ENCODE peak calls at places on chromosomes 12 and 14, in ten cellular contexts. C is progenitor cell of endocrine pancreas; Z is adrenal gland; D is HFFc6; X is astrocyte of the cerebellum; V is cardiac fibroblast; W is CD4-positive, alpha-beta T cell; K is brain microvascular endothelial cell; O is H1; L is Caco-2. E is an unnamed sample.

GRCh38 chr14:56116128-56116900 is 1.9 kb upstream of the PELI2 start:
- DNase-seq in C (no peak), Z (no peak), D (no peak), X (no peak), V (no peak), W (peak; percentile 14), K (no peak), O (no peak), L (no peak), E (no peak)

GRCh38 chr12:101327054-101327453 is 47.1 kb downstream of the UTP20 start:
- DNase-seq in C (no peak), Z (no peak), D (no peak), X (no peak), V (no peak), W (no peak), K (no peak), O (no peak), L (no peak), E (no peak)

GRCh38 chr14:68075382-68076029 is 255.9 kb downstream of the RAD51B start:
- DNase-seq in C (no peak), Z (no peak), D (no peak), X (no peak), V (no peak), W (no peak), K (no peak), O (no peak), L (no peak), E (no peak)

GRCh38 chr14:52339262-52339661 is 25.1 kb downstream of the PTGER2 start:
- DNase-seq in C (no peak), Z (no peak), D (no peak), X (no peak), V (no peak), W (no peak), K (no peak), O (no peak), L (no peak), E (no peak)

GRCh38 chr12:77882709-77883108 is 52.0 kb downstream of the NAV3 start:
- DNase-seq in C (no peak), Z (no peak), D (no peak), X (no peak), V (no peak), W (no peak), K (no peak), O (no peak), L (no peak), E (no peak)

GRCh38 chr14:91250912-91251311 is 6.4 kb upstream of the GPR68 start:
- DNase-seq in C (no peak), Z (no peak), D (no peak), X (no peak), V (no peak), W (no peak), K (no peak), O (no peak), L (no peak), E (no peak)

GRCh38 chr12:54603173-54603814 is 14.8 kb upstream of the PPP1R1A start:
- DNase-seq in C (peak; percentile 43), Z (peak; percentile 52), D (peak; percentile 65), X (peak; percentile 41), V (peak; percentile 79), W (peak; percentile 60), K (peak; percentile 68), O (peak; percentile 72), L (no peak), E (peak; percentile 68)

GRCh38 chr12:46516933-46517578 is 144.5 kb upstream of the SLC38A2 start:
- DNase-seq in C (no peak), Z (no peak), D (no peak), X (no peak), V (no peak), W (no peak), K (no peak), O (no peak), L (no peak), E (no peak)

GRCh38 chr14:97655169-97655948 is 858.2 kb downstream of the VRK1 start:
- DNase-seq in C (no peak), Z (no peak), D (no peak), X (no peak), V (no peak), W (no peak), K (no peak), O (no peak), L (no peak), E (no peak)

GRCh38 chr12:78229491-78230209 is 399.0 kb downstream of the NAV3 start:
- DNase-seq in C (no peak), Z (peak; percentile 38), D (peak; percentile 55), X (no peak), V (peak; percentile 46), W (no peak), K (peak; percentile 58), O (peak; percentile 69), L (peak; percentile 59), E (peak; percentile 64)

GRCh38 chr14:68820999-68821683 is 28.3 kb upstream of the ZFP36L1 start:
- DNase-seq in C (no peak), Z (no peak), D (no peak), X (no peak), V (no peak), W (no peak), K (no peak), O (no peak), L (no peak), E (no peak)

GRCh38 chr14:36649872-36650650 is 11.6 kb upstream of the PAX9 start:
- DNase-seq in C (no peak), Z (no peak), D (no peak), X (no peak), V (no peak), W (no peak), K (no peak), O (no peak), L (no peak), E (no peak)

GRCh38 chr12:68317047-68317667 is 15.0 kb downstream of the MDM1 start:
- DNase-seq in C (no peak), Z (peak; percentile 33), D (peak; percentile 42), X (peak; percentile 41), V (peak; percentile 79), W (peak; percentile 19), K (no peak), O (no peak), L (no peak), E (no peak)

GRCh38 chr12:108198043-108198442 is 69.0 kb downstream of the WSCD2 start:
- DNase-seq in C (no peak), Z (no peak), D (no peak), X (no peak), V (no peak), W (no peak), K (no peak), O (no peak), L (no peak), E (no peak)

GRCh38 chr14:87002831-87003230 is 990.2 kb downstream of the GALC start:
- DNase-seq in C (no peak), Z (no peak), D (no peak), X (no peak), V (no peak), W (no peak), K (no peak), O (no peak), L (no peak), E (no peak)

GRCh38 chr12:132554857-132555630 is 55.3 kb downstream of the LRCOL1 start:
- DNase-seq in C (no peak), Z (no peak), D (no peak), X (no peak), V (no peak), W (no peak), K (no peak), O (peak; percentile 70), L (no peak), E (peak; percentile 62)
- TF ChIP-seq CTCF in C (peak; percentile 59), Z (no peak), D (peak; percentile 62), X (peak; percentile 9), V (peak; percentile 29), W (no peak), K (peak; percentile 43), O (no peak), L (peak; percentile 45), E (peak; percentile 72)

GRCh38 chr12:56803750-56804149 is 40.6 kb downstream of the HSD17B6 start:
- DNase-seq in C (no peak), Z (peak; percentile 28), D (no peak), X (no peak), V (no peak), W (no peak), K (no peak), O (no peak), L (no peak), E (no peak)

GRCh38 chr12:56806303-56806702 is 43.2 kb downstream of the HSD17B6 start:
- DNase-seq in C (no peak), Z (no peak), D (no peak), X (no peak), V (no peak), W (no peak), K (no peak), O (no peak), L (no peak), E (no peak)

GRCh38 chr12:56804684-56805083 is 41.6 kb downstream of the HSD17B6 start:
- DNase-seq in C (no peak), Z (no peak), D (no peak), X (no peak), V (no peak), W (no peak), K (no peak), O (no peak), L (no peak), E (no peak)

GRCh38 chr12:56805282-56805855 is 42.2 kb downstream of the HSD17B6 start:
- DNase-seq in C (no peak), Z (no peak), D (no peak), X (no peak), V (no peak), W (no peak), K (no peak), O (no peak), L (no peak), E (no peak)

DNA sequence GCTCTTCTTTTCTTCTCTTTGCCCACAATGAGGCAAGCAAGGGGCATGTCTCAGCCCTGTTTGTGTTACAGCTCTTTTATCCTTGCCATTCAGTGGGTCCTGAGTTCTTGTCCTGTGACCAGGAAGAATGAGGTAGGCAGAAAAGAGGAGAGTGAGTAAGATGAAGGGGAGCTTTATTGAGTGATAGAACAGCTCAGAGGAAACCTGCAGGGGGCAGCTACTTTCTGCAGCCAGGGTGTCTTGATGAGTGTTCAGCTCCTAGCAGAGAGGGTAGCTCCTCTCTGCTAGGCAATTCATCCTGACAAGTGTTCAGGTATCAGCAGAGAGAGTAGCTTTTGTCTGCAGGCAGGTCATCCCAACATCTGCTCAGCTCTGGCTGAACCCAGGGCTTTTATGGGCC is 41.0 kb downstream of the HSD17B6 start:
- DNase-seq in C (no peak), Z (no peak), D (no peak), X (no peak), V (no peak), W (no peak), K (no peak), O (no peak), L (no peak), E (no peak)
- TF ChIP-seq CTCF in C (no peak), Z (no peak), D (no peak), X (no peak), V (no peak), W (no peak), K (no peak), O (no peak), L (no peak), E (no peak)

GRCh38 chr12:5898874-5899273 is 46.2 kb downstream of the ANO2 start:
- DNase-seq in C (no peak), Z (no peak), D (no peak), X (no peak), V (no peak), W (no peak), K (no peak), O (no peak), L (no peak), E (no peak)
- TF ChIP-seq CTCF in C (peak; percentile 25), Z (no peak), D (peak; percentile 15), X (no peak), V (no peak), W (no peak), K (peak; percentile 35), O (peak; percentile 73), L (peak; percentile 54), E (no peak)

GRCh38 chr14:61694830-61695694 is at the start of gene HIF1A:
- DNase-seq in C (peak; percentile 85), Z (peak; percentile 97), D (peak; percentile 98), X (peak; percentile 97), V (peak; percentile 100), W (peak; percentile 97), K (peak; percentile 96), O (peak; percentile 91), L (peak; percentile 98), E (peak; percentile 94)
- TF ChIP-seq CTCF in C (no peak), Z (no peak), D (peak; percentile 39), X (no peak), V (peak; percentile 14), W (no peak), K (peak; percentile 53), O (peak; percentile 11), L (no peak), E (no peak)

E was measured in glutamatergic neuron.